ENCODE peak calls at places on chromosomes 13 and 19, in five cellular contexts. G is stimulated activated CD4-positive, alpha-beta T cell treated with anti-CD3 and anti-CD28 coated beads, Interleukin-1b, Interleukin-23, amount 100 ng/mL, for 4 hours; Q is tibial artery; R is NCI-H748 treated with DMSO at 0.1 percent for 48 hours; B is NCI-H1105. K is an unnamed sample.
A peak's percentile ranks its signal among the peaks of the same experiment; 100 is the strongest.

GRCh38 chr13:27290715-27291114 is 20.1 kb downstream of the RASL11A start:
- DNase-seq in G (no peak), Q (no peak), R (no peak), B (no peak), K (no peak)

GRCh38 chr13:73336789-73337188 is 278.0 kb downstream of the KLF5 start:
- DNase-seq in G (no peak), Q (no peak), R (no peak), B (no peak), K (no peak)

GRCh38 chr13:113448885-113449692 is 4.2 kb downstream of the ADPRHL1 start:
- DNase-seq in G (no peak), Q (no peak), R (no peak), B (peak; percentile 98), K (no peak)

GRCh38 chr13:29438772-29439171 is 156.7 kb downstream of the SLC7A1 start:
- DNase-seq in G (no peak), Q (no peak), R (no peak), B (no peak), K (no peak)

GRCh38 chr19:51111606-51112005 is 3.4 kb upstream of the CTU1 start:
- DNase-seq in G (no peak), Q (no peak), R (no peak), B (no peak), K (no peak)

GRCh38 chr13:72437458-72437857 is 290.0 kb downstream of the MZT1 start:
- DNase-seq in G (no peak), Q (no peak), R (no peak), B (no peak), K (no peak)

GRCh38 chr13:113544896-113545295 is 39.7 kb upstream of the TFDP1 start:
- DNase-seq in G (no peak), Q (no peak), R (no peak), B (no peak), K (no peak)

GRCh38 chr19:13784731-13785452 is 10.4 kb upstream of the ZSWIM4 start:
- DNase-seq in G (peak; percentile 68), Q (peak; percentile 72), R (no peak), B (peak; percentile 23), K (peak; percentile 86)

GRCh38 chr13:106372199-106373160 is 163.0 kb downstream of the EFNB2 start:
- DNase-seq in G (no peak), Q (no peak), R (no peak), B (no peak), K (no peak)

GRCh38 chr19:10836478-10837325 is 690 bp upstream of the TMED1 start:
- DNase-seq in G (peak; percentile 71), Q (peak; percentile 71), R (peak; percentile 76), B (peak; percentile 84), K (peak; percentile 89)

GRCh38 chr19:41426952-41427646 is at the start of gene B3GNT8:
- DNase-seq in G (peak; percentile 9), Q (peak; percentile 89), R (peak; percentile 18), B (peak; percentile 90), K (peak; percentile 87)

GRCh38 chr19:8503506-8503905 is 1.1 kb upstream of the PRAM1 start:
- DNase-seq in G (no peak), Q (no peak), R (no peak), B (no peak), K (no peak)

GRCh38 chr13:57087006-57087405 is 53.7 kb upstream of the PRR20A start:
- DNase-seq in G (no peak), Q (no peak), R (no peak), B (no peak), K (no peak)

GRCh38 chr13:113534236-113534860 is 43.8 kb upstream of the DCUN1D2 start:
- DNase-seq in G (no peak), Q (no peak), R (no peak), B (no peak), K (no peak)

GRCh38 chr13:46179576-46180368 is 2.2 kb downstream of the LCP1 start:
- DNase-seq in G (peak; percentile 67), Q (peak; percentile 70), R (no peak), B (no peak), K (no peak)

GRCh38 chr13:110018009-110018408 is 231.6 kb upstream of the IRS2 start:
- DNase-seq in G (no peak), Q (no peak), R (no peak), B (no peak), K (no peak)

GRCh38 chr13:53844747-53845146 is 816.1 kb downstream of the OLFM4 start:
- DNase-seq in G (no peak), Q (no peak), R (no peak), B (no peak), K (no peak)

GRCh38 chr13:35716186-35716585 is 239.7 kb upstream of the MAB21L1 start:
- DNase-seq in G (no peak), Q (no peak), R (no peak), B (no peak), K (no peak)

GRCh38 chr19:46860846-46861690 is at the start of gene ARHGAP35:
- DNase-seq in G (peak; percentile 68), Q (peak; percentile 47), R (no peak), B (no peak), K (no peak)

GRCh38 chr13:46211116-46211515 is 612 bp upstream of the LRRC63 start:
- DNase-seq in G (no peak), Q (no peak), R (peak; percentile 41), B (peak; percentile 10), K (no peak)

GRCh38 chr13:110209950-110210603 is 96.9 kb downstream of the COL4A1 start:
- DNase-seq in G (no peak), Q (no peak), R (no peak), B (peak; percentile 35), K (no peak)

GRCh38 chr13:38223093-38223492 is 126.6 kb upstream of the UFM1 start:
- DNase-seq in G (no peak), Q (no peak), R (peak; percentile 47), B (no peak), K (no peak)

GRCh38 chr19:12937243-12938053 is 961 bp upstream of the CALR start:
- DNase-seq in G (no peak), Q (peak; percentile 57), R (no peak), B (no peak), K (no peak)

GRCh38 chr19:48881741-48882657 is 9.8 kb downstream of the PPP1R15A start:
- DNase-seq in G (no peak), Q (no peak), R (no peak), B (no peak), K (no peak)

K was measured in coronary artery.